ENCODE peak calls at places on chromosomes 12 and 14, in eight cellular contexts. One of them, this sample, is unnamed.

GRCh38 chr12:6093764-6094163 is 30.7 kb downstream of the VWF start:
- DNase-seq in suprapubic skin: peak; percentile 51
- DNase-seq in stomach: peak; percentile 38
- DNase-seq in H1: no peak
- DNase-seq in body of pancreas: no peak
- DNase-seq in thyroid gland: no peak
- DNase-seq in gastrocnemius medialis: no peak
- DNase-seq in endothelial cell of umbilical vein: no peak
- DNase-seq in this sample: no peak

GRCh38 chr14:60090864-60091519 is 731 bp upstream of the PCNX4 start:
- DNase-seq in suprapubic skin: peak; percentile 71
- DNase-seq in stomach: peak; percentile 33
- DNase-seq in H1: no peak
- DNase-seq in body of pancreas: peak; percentile 76
- DNase-seq in thyroid gland: peak; percentile 62
- DNase-seq in endothelial cell of umbilical vein: peak; percentile 67
- DNase-seq in gastrocnemius medialis: peak; percentile 76
- DNase-seq in this sample: no peak

GRCh38 chr14:98974113-98974512 is 297.9 kb downstream of the BCL11B start:
- DNase-seq in gastrocnemius medialis: no peak
- DNase-seq in suprapubic skin: no peak
- DNase-seq in thyroid gland: no peak
- DNase-seq in H1: no peak
- DNase-seq in stomach: no peak
- DNase-seq in body of pancreas: no peak
- DNase-seq in endothelial cell of umbilical vein: no peak
- DNase-seq in this sample: no peak

GRCh38 chr12:48109424-48109823 is 3.5 kb upstream of the SENP1 start:
- DNase-seq in body of pancreas: no peak
- DNase-seq in thyroid gland: no peak
- DNase-seq in suprapubic skin: no peak
- DNase-seq in gastrocnemius medialis: no peak
- DNase-seq in H1: no peak
- DNase-seq in endothelial cell of umbilical vein: no peak
- DNase-seq in stomach: no peak
- DNase-seq in this sample: no peak

GRCh38 chr14:50026396-50026795 is 90.0 kb downstream of the VCPKMT start:
- DNase-seq in H1: no peak
- DNase-seq in stomach: no peak
- DNase-seq in body of pancreas: no peak
- DNase-seq in gastrocnemius medialis: no peak
- DNase-seq in thyroid gland: no peak
- DNase-seq in endothelial cell of umbilical vein: no peak
- DNase-seq in suprapubic skin: no peak
- DNase-seq in this sample: no peak

GRCh38 chr12:8947737-8948136 is 1.7 kb downstream of the M6PR start:
- DNase-seq in H1: no peak
- DNase-seq in suprapubic skin: no peak
- DNase-seq in gastrocnemius medialis: no peak
- DNase-seq in endothelial cell of umbilical vein: no peak
- DNase-seq in body of pancreas: no peak
- DNase-seq in thyroid gland: no peak
- DNase-seq in stomach: no peak
- DNase-seq in this sample: no peak

GRCh38 chr14:100532916-100533630 is 54.1 kb downstream of the BEGAIN start:
- DNase-seq in body of pancreas: peak; percentile 94
- DNase-seq in gastrocnemius medialis: peak; percentile 17
- DNase-seq in stomach: peak; percentile 24
- DNase-seq in endothelial cell of umbilical vein: no peak
- DNase-seq in suprapubic skin: peak; percentile 46
- DNase-seq in H1: no peak
- DNase-seq in thyroid gland: peak; percentile 2
- DNase-seq in this sample: peak; percentile 18

GRCh38 chr14:95432152-95433093 is 84.0 kb downstream of the SYNE3 start:
- DNase-seq in H1: no peak
- DNase-seq in endothelial cell of umbilical vein: peak; percentile 21
- DNase-seq in suprapubic skin: no peak
- DNase-seq in body of pancreas: peak; percentile 73
- DNase-seq in thyroid gland: peak; percentile 59
- DNase-seq in stomach: peak; percentile 64
- DNase-seq in gastrocnemius medialis: no peak
- DNase-seq in this sample: no peak

GRCh38 chr12:58877243-58877743 is 43.0 kb downstream of the LRIG3 start:
- DNase-seq in body of pancreas: peak; percentile 88
- DNase-seq in thyroid gland: no peak
- DNase-seq in stomach: peak; percentile 76
- DNase-seq in suprapubic skin: no peak
- DNase-seq in endothelial cell of umbilical vein: no peak
- DNase-seq in gastrocnemius medialis: no peak
- DNase-seq in H1: no peak
- DNase-seq in this sample: no peak

GRCh38 chr12:48998497-48999353 is 450 bp downstream of the DDN start:
- DNase-seq in H1: no peak
- DNase-seq in endothelial cell of umbilical vein: no peak
- DNase-seq in suprapubic skin: no peak
- DNase-seq in thyroid gland: no peak
- DNase-seq in body of pancreas: peak; percentile 45
- DNase-seq in stomach: peak; percentile 38
- DNase-seq in gastrocnemius medialis: peak; percentile 54
- DNase-seq in this sample: no peak

GRCh38 chr12:127107744-127108143 is 1159.2 kb upstream of the TMEM132C start:
- DNase-seq in thyroid gland: no peak
- DNase-seq in suprapubic skin: no peak
- DNase-seq in body of pancreas: no peak
- DNase-seq in stomach: no peak
- DNase-seq in H1: no peak
- DNase-seq in gastrocnemius medialis: no peak
- DNase-seq in endothelial cell of umbilical vein: no peak
- DNase-seq in this sample: no peak

GRCh38 chr14:55553791-55554190 is 26.2 kb upstream of the KTN1 start:
- DNase-seq in thyroid gland: no peak
- DNase-seq in stomach: no peak
- DNase-seq in suprapubic skin: no peak
- DNase-seq in H1: no peak
- DNase-seq in gastrocnemius medialis: no peak
- DNase-seq in body of pancreas: no peak
- DNase-seq in endothelial cell of umbilical vein: no peak
- DNase-seq in this sample: no peak

GRCh38 chr14:101132051-101132541 is 228.6 kb upstream of the RTL1 start:
- DNase-seq in endothelial cell of umbilical vein: no peak
- DNase-seq in gastrocnemius medialis: no peak
- DNase-seq in H1: no peak
- DNase-seq in thyroid gland: no peak
- DNase-seq in body of pancreas: no peak
- DNase-seq in stomach: peak; percentile 22
- DNase-seq in suprapubic skin: peak; percentile 38
- DNase-seq in this sample: no peak

GRCh38 chr12:87667378-87667777 is 361.8 kb downstream of the C12orf50 start:
- DNase-seq in thyroid gland: no peak
- DNase-seq in gastrocnemius medialis: no peak
- DNase-seq in suprapubic skin: no peak
- DNase-seq in stomach: no peak
- DNase-seq in H1: no peak
- DNase-seq in body of pancreas: no peak
- DNase-seq in endothelial cell of umbilical vein: no peak
- DNase-seq in this sample: no peak

GRCh38 chr12:104651812-104652211 is 195.1 kb downstream of the CHST11 start:
- DNase-seq in body of pancreas: no peak
- DNase-seq in stomach: no peak
- DNase-seq in H1: no peak
- DNase-seq in suprapubic skin: no peak
- DNase-seq in endothelial cell of umbilical vein: no peak
- DNase-seq in gastrocnemius medialis: no peak
- DNase-seq in thyroid gland: no peak
- DNase-seq in this sample: no peak

GRCh38 chr12:104649913-104650312 is 193.2 kb downstream of the CHST11 start:
- DNase-seq in H1: no peak
- DNase-seq in gastrocnemius medialis: no peak
- DNase-seq in body of pancreas: no peak
- DNase-seq in thyroid gland: no peak
- DNase-seq in stomach: no peak
- DNase-seq in suprapubic skin: no peak
- DNase-seq in endothelial cell of umbilical vein: no peak
- DNase-seq in this sample: no peak

GRCh38 chr12:104649217-104649834 is 192.6 kb downstream of the CHST11 start:
- DNase-seq in endothelial cell of umbilical vein: no peak
- DNase-seq in H1: no peak
- DNase-seq in thyroid gland: no peak
- DNase-seq in suprapubic skin: no peak
- DNase-seq in body of pancreas: no peak
- DNase-seq in gastrocnemius medialis: no peak
- DNase-seq in stomach: no peak
- DNase-seq in this sample: no peak

GRCh38 chr12:104650541-104650940 is 193.8 kb downstream of the CHST11 start:
- DNase-seq in endothelial cell of umbilical vein: peak; percentile 80
- DNase-seq in gastrocnemius medialis: no peak
- DNase-seq in stomach: no peak
- DNase-seq in body of pancreas: no peak
- DNase-seq in H1: no peak
- DNase-seq in suprapubic skin: no peak
- DNase-seq in thyroid gland: no peak
- DNase-seq in this sample: no peak

DNA sequence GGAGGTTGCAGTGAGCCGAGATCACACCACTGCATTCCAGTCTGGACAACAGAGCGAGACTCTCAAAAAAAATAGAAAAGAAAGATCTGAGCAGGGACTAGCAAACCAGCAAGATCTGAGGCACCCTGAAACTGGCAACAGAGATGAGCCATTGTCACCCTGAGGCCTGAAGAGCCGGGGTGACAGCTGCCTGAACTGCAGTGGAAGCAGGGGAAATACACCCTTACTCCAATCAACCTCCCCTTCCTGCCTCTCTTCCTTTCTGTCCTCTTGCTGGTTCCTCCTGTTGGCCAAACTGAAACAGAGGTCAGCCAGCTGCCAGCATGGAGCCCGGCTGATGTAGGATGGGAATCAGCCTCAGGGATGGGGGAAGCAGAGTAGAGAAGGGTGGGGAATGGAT is 192.0 kb downstream of the CHST11 start:
- DNase-seq in stomach: no peak
- DNase-seq in gastrocnemius medialis: no peak
- DNase-seq in endothelial cell of umbilical vein: peak; percentile 19
- DNase-seq in thyroid gland: no peak
- DNase-seq in body of pancreas: no peak
- DNase-seq in H1: no peak
- DNase-seq in suprapubic skin: no peak
- DNase-seq in this sample: no peak
- H3K4me3 ChIP-seq in stomach: no peak overlapping the region
- H3K4me3 ChIP-seq in gastrocnemius medialis: no peak overlapping the region
- H3K4me3 ChIP-seq in endothelial cell of umbilical vein: no peak overlapping the region
- H3K4me3 ChIP-seq in thyroid gland: no peak overlapping the region
- H3K4me3 ChIP-seq in body of pancreas: no peak overlapping the region
- H3K4me3 ChIP-seq in H1: no peak overlapping the region
- H3K4me3 ChIP-seq in suprapubic skin: no peak overlapping the region
- H3K4me3 ChIP-seq in this sample: no peak overlapping the region

DNA sequence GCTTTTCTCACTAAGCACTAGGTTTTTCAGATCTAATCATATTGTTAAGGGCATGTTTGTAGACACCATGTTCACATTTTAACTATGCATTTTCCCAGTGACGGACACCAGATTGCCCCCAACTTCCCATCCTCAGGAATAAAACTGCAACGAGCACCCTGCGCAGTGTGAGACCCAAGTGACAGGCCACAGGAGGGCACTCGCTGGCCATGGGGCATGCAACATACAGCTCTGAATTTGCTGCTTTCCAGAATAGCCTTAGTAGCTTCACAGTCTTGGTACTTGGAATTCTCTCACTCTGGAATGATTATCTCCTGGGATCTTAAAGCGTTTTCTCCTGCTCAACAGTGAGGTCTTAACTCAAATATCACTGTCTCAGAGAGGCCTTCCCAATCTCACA is 983 bp upstream of the DDX47 start:
- DNase-seq in endothelial cell of umbilical vein: no peak
- DNase-seq in gastrocnemius medialis: no peak
- DNase-seq in H1: no peak
- DNase-seq in suprapubic skin: no peak
- DNase-seq in stomach: no peak
- DNase-seq in thyroid gland: no peak
- DNase-seq in body of pancreas: no peak
- DNase-seq in this sample: peak; percentile 28
- TF ChIP-seq CTCF in endothelial cell of umbilical vein: no peak
- TF ChIP-seq CTCF in gastrocnemius medialis: no peak
- TF ChIP-seq CTCF in H1: peak; percentile 17
- TF ChIP-seq CTCF in suprapubic skin: no peak
- TF ChIP-seq CTCF in stomach: no peak
- TF ChIP-seq CTCF in thyroid gland: no peak
- TF ChIP-seq CTCF in body of pancreas: no peak
- TF ChIP-seq CTCF in this sample: no peak

DNA sequence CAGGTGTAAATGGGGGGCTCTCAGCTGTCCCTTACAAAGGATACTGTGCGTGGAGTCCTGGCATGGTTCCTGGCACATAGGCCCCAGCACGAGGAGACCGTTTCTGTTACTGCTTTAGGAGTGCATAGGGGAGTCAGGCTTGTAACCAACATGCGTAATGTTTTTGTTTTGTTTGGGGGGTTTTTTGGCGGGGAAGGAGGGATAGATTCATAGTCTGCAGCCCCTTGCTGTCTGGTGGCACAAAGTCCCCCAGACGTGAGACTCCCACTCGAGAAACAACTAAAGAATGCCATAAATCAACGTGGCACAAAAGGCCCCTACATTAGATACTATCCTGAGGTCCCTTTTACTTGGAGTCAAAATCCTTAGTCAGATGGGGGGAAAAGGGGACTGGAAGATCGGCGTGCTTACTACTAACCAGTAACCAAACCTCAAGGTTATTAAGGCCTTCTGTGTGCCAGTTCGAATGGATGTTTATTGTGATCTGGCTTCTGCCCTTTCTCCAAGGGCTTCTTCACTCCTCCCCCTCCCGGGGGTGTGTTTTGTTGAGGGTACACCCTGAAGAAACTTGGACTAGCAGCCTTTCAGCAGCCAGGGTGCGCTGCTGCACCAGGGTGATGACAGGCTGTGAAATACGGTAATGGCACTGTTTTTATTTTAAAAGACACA is 873 bp downstream of the ISCU start:
- DNase-seq in stomach: peak; percentile 81
- DNase-seq in suprapubic skin: peak; percentile 90
- DNase-seq in thyroid gland: peak; percentile 92
- DNase-seq in gastrocnemius medialis: peak; percentile 83
- DNase-seq in body of pancreas: peak; percentile 82
- DNase-seq in H1: peak; percentile 56
- DNase-seq in endothelial cell of umbilical vein: peak; percentile 90
- DNase-seq in this sample: peak; percentile 95
- TF ChIP-seq POLR2A in stomach: no peak
- TF ChIP-seq POLR2A in suprapubic skin: no peak
- TF ChIP-seq POLR2A in thyroid gland: peak; percentile 53
- TF ChIP-seq POLR2A in gastrocnemius medialis: peak; percentile 55
- TF ChIP-seq POLR2A in body of pancreas: peak; percentile 32
- TF ChIP-seq POLR2A in H1: no peak
- TF ChIP-seq POLR2A in endothelial cell of umbilical vein: peak; percentile 51
- TF ChIP-seq POLR2A in this sample: no peak

DNA sequence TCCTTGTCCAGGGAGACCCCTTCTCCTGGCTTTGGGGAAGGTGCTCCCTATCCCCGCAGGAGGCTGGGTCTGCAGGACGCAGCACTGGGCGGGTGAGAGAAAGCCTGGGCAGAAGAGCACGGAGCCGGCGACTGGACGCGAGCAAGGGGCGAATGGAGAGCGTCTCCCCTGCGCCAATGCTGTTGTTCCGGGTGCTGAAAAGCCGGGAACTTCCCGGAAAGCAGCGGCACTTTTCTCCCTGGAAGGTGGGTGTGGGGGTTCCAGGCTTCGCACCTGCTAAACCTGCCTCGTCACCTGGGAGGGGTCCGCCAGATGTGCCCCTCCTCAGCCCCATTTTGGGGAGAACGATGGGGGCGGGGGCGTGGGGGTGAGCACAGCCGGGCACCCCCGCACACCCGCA is 417.1 kb upstream of the TMTC1 start:
- DNase-seq in endothelial cell of umbilical vein: peak; percentile 4
- DNase-seq in thyroid gland: no peak
- DNase-seq in suprapubic skin: no peak
- DNase-seq in gastrocnemius medialis: no peak
- DNase-seq in body of pancreas: peak; percentile 5
- DNase-seq in stomach: peak; percentile 28
- DNase-seq in H1: no peak
- DNase-seq in this sample: no peak
- H3K4me3 ChIP-seq in endothelial cell of umbilical vein: no peak overlapping the region
- H3K4me3 ChIP-seq in thyroid gland: no peak overlapping the region
- H3K4me3 ChIP-seq in suprapubic skin: peak overlapping the region; percentile 41
- H3K4me3 ChIP-seq in gastrocnemius medialis: peak overlapping the region; percentile 13
- H3K4me3 ChIP-seq in body of pancreas: no peak overlapping the region
- H3K4me3 ChIP-seq in stomach: peak overlapping the region; percentile 42
- H3K4me3 ChIP-seq in H1: no peak overlapping the region
- H3K4me3 ChIP-seq in this sample: no peak overlapping the region

This sample was measured in lower leg skin.